ENCODE peak calls at places on chromosomes 4 and X, in five cellular contexts. One of them, this sample, is unnamed.

GRCh38 chrX:30489323-30489722 is 88.2 kb downstream of the TASL start:
- DNase-seq in H1: no peak
- DNase-seq in right atrium auricular region: no peak
- DNase-seq in cardiac muscle cell: no peak
- DNase-seq in AG04450: no peak
- DNase-seq in this sample: no peak

GRCh38 chr4:107757860-107758476 is 37.9 kb upstream of the PAPSS1 start:
- DNase-seq in AG04450: peak; percentile 6
- DNase-seq in cardiac muscle cell: peak; percentile 56
- DNase-seq in right atrium auricular region: no peak
- DNase-seq in H1: no peak
- DNase-seq in this sample: no peak

GRCh38 chr4:65669008-65669971 is 999 bp downstream of the EPHA5 start:
- DNase-seq in cardiac muscle cell: peak; percentile 51
- DNase-seq in right atrium auricular region: no peak
- DNase-seq in H1: no peak
- DNase-seq in AG04450: no peak
- DNase-seq in this sample: no peak

GRCh38 chr4:101696276-101697010 is 94.1 kb upstream of the BANK1 start:
- DNase-seq in right atrium auricular region: no peak
- DNase-seq in cardiac muscle cell: no peak
- DNase-seq in AG04450: no peak
- DNase-seq in H1: no peak
- DNase-seq in this sample: no peak

GRCh38 chr4:74715731-74716435 is 78.4 kb downstream of the BTC start:
- DNase-seq in cardiac muscle cell: no peak
- DNase-seq in right atrium auricular region: no peak
- DNase-seq in AG04450: no peak
- DNase-seq in H1: no peak
- DNase-seq in this sample: no peak

GRCh38 chrX:77962068-77962902 is 7.2 kb downstream of the PGAM4 start:
- DNase-seq in AG04450: no peak
- DNase-seq in cardiac muscle cell: peak; percentile 24
- DNase-seq in H1: no peak
- DNase-seq in right atrium auricular region: no peak
- DNase-seq in this sample: no peak

GRCh38 chr4:188976644-188977115 is 837.4 kb downstream of the TRIML1 start:
- DNase-seq in right atrium auricular region: no peak
- DNase-seq in H1: peak; percentile 53
- DNase-seq in AG04450: no peak
- DNase-seq in cardiac muscle cell: no peak
- DNase-seq in this sample: no peak

GRCh38 chr4:184300816-184301215 is 83.1 kb upstream of the ENPP6 start:
- DNase-seq in cardiac muscle cell: no peak
- DNase-seq in H1: no peak
- DNase-seq in right atrium auricular region: peak; percentile 9
- DNase-seq in AG04450: no peak
- DNase-seq in this sample: no peak

GRCh38 chr4:52977252-52977651 is 115.1 kb downstream of the RASL11B start:
- DNase-seq in right atrium auricular region: no peak
- DNase-seq in AG04450: no peak
- DNase-seq in cardiac muscle cell: no peak
- DNase-seq in H1: no peak
- DNase-seq in this sample: no peak

GRCh38 chr4:101846550-101846949 is 56.0 kb downstream of the BANK1 start:
- DNase-seq in H1: no peak
- DNase-seq in right atrium auricular region: no peak
- DNase-seq in cardiac muscle cell: no peak
- DNase-seq in AG04450: no peak
- DNase-seq in this sample: no peak

GRCh38 chr4:169407217-169407845 is 136.6 kb upstream of the SH3RF1 start:
- DNase-seq in H1: no peak
- DNase-seq in right atrium auricular region: no peak
- DNase-seq in AG04450: no peak
- DNase-seq in cardiac muscle cell: peak; percentile 61
- DNase-seq in this sample: no peak

GRCh38 chr4:185504098-185505047 is 30.9 kb downstream of the PDLIM3 start:
- DNase-seq in right atrium auricular region: peak; percentile 95
- DNase-seq in H1: no peak
- DNase-seq in AG04450: peak; percentile 51
- DNase-seq in cardiac muscle cell: peak; percentile 77
- DNase-seq in this sample: no peak

GRCh38 chr4:149549911-149550310 is 265.7 kb downstream of the IQCM start:
- DNase-seq in H1: peak; percentile 43
- DNase-seq in right atrium auricular region: no peak
- DNase-seq in cardiac muscle cell: peak; percentile 6
- DNase-seq in AG04450: no peak
- DNase-seq in this sample: no peak

GRCh38 chr4:152972821-152973613 is 36.9 kb downstream of the FHDC1 start:
- DNase-seq in cardiac muscle cell: peak; percentile 89
- DNase-seq in right atrium auricular region: no peak
- DNase-seq in H1: no peak
- DNase-seq in AG04450: peak; percentile 65
- DNase-seq in this sample: no peak

GRCh38 chr4:158811704-158812103 is 42.9 kb downstream of the FNIP2 start:
- DNase-seq in right atrium auricular region: no peak
- DNase-seq in H1: no peak
- DNase-seq in AG04450: no peak
- DNase-seq in cardiac muscle cell: no peak
- DNase-seq in this sample: no peak

GRCh38 chr4:5824635-5825034 is 68.3 kb downstream of the CRMP1 start:
- DNase-seq in AG04450: no peak
- DNase-seq in H1: no peak
- DNase-seq in right atrium auricular region: no peak
- DNase-seq in cardiac muscle cell: peak; percentile 64
- DNase-seq in this sample: no peak

GRCh38 chrX:140141444-140142029 is 176.2 kb upstream of the CXorf66 start:
- DNase-seq in cardiac muscle cell: peak; percentile 38
- DNase-seq in AG04450: no peak
- DNase-seq in H1: no peak
- DNase-seq in right atrium auricular region: no peak
- DNase-seq in this sample: no peak

GRCh38 chrX:71650333-71650969 is 16.9 kb upstream of the LOC101059915 start:
- DNase-seq in cardiac muscle cell: no peak
- DNase-seq in H1: no peak
- DNase-seq in right atrium auricular region: no peak
- DNase-seq in AG04450: no peak
- DNase-seq in this sample: no peak

GRCh38 chrX:107713205-107714195 is 62.1 kb downstream of the TSC22D3 start:
- DNase-seq in right atrium auricular region: no peak
- DNase-seq in cardiac muscle cell: peak; percentile 43
- DNase-seq in AG04450: no peak
- DNase-seq in H1: no peak
- DNase-seq in this sample: no peak
- H3K4me3 ChIP-seq in right atrium auricular region: peak overlapping the region; percentile 67
- H3K4me3 ChIP-seq in cardiac muscle cell: no peak overlapping the region
- H3K4me3 ChIP-seq in AG04450: no peak overlapping the region
- H3K4me3 ChIP-seq in H1: no peak overlapping the region
- H3K4me3 ChIP-seq in this sample: peak overlapping the region; percentile 77

DNA sequence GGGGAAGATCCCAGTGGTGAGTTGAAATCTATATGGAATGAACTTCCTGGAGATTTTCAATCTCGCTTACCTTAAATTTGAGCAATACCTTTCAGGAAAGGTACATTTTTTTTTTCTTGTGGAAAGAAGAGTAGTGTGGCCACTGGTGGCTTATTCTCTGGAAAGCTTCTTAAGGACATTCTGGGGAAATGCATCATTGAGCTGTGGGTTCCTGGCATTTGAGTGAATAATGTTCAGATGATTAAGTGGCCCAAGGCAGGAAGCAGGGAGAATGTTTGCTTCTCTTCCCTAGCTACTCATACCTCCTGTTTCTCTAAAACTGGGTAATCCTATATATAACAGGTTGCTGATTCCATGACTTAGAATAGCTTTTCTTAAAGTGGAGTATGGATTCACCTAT is 31.8 kb downstream of the STAG2 start:
- DNase-seq in cardiac muscle cell: peak; percentile 57
- DNase-seq in right atrium auricular region: no peak
- DNase-seq in H1: no peak
- DNase-seq in AG04450: peak; percentile 4
- DNase-seq in this sample: no peak
- H3K27ac ChIP-seq in cardiac muscle cell: no peak overlapping the region
- H3K27ac ChIP-seq in right atrium auricular region: no peak overlapping the region
- H3K27ac ChIP-seq in H1: no peak overlapping the region
- H3K27ac ChIP-seq in AG04450: no peak overlapping the region
- H3K27ac ChIP-seq in this sample: no peak overlapping the region

DNA sequence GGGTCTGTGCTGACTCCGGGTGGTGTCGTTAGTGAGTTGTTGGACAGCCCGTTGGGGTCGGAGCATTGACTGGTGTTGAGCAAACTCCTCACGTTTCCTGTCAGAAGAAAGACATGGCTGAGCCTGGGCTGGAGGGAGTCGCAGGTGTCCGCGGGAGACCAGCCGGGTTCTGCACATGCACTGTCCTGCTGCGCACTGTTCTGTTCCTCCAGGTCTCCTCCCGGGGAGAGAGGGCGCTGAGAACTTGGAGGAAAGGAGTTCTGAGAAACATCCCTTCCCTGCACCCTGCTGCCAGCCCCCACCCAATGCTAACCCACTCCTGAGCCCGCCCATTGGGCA is 1.1 kb downstream of the ZNF141 start:
- DNase-seq in right atrium auricular region: no peak
- DNase-seq in cardiac muscle cell: no peak
- DNase-seq in H1: no peak
- DNase-seq in AG04450: no peak
- DNase-seq in this sample: no peak
- H3K4me3 ChIP-seq in right atrium auricular region: peak overlapping the region; percentile 98
- H3K4me3 ChIP-seq in cardiac muscle cell: peak overlapping the region; percentile 87
- H3K4me3 ChIP-seq in H1: peak overlapping the region; percentile 85
- H3K4me3 ChIP-seq in AG04450: peak overlapping the region; percentile 78
- H3K4me3 ChIP-seq in this sample: peak overlapping the region; percentile 97

GRCh38 chrX:40094900-40095587 is 2.7 kb downstream of the BCOR start:
- DNase-seq in right atrium auricular region: no peak
- DNase-seq in H1: no peak
- DNase-seq in AG04450: no peak
- DNase-seq in cardiac muscle cell: no peak
- DNase-seq in this sample: no peak

GRCh38 chrX:40095588-40096394 is 2.0 kb downstream of the BCOR start:
- DNase-seq in AG04450: no peak
- DNase-seq in H1: no peak
- DNase-seq in right atrium auricular region: no peak
- DNase-seq in cardiac muscle cell: peak; percentile 45
- DNase-seq in this sample: no peak

GRCh38 chrX:40093586-40093985 is 4.2 kb downstream of the BCOR start:
- DNase-seq in cardiac muscle cell: no peak
- DNase-seq in H1: no peak
- DNase-seq in right atrium auricular region: no peak
- DNase-seq in AG04450: no peak
- DNase-seq in this sample: no peak

GRCh38 chrX:40092808-40093435 is 4.8 kb downstream of the BCOR start:
- DNase-seq in right atrium auricular region: no peak
- DNase-seq in H1: no peak
- DNase-seq in cardiac muscle cell: no peak
- DNase-seq in AG04450: no peak
- DNase-seq in this sample: no peak

DNA sequence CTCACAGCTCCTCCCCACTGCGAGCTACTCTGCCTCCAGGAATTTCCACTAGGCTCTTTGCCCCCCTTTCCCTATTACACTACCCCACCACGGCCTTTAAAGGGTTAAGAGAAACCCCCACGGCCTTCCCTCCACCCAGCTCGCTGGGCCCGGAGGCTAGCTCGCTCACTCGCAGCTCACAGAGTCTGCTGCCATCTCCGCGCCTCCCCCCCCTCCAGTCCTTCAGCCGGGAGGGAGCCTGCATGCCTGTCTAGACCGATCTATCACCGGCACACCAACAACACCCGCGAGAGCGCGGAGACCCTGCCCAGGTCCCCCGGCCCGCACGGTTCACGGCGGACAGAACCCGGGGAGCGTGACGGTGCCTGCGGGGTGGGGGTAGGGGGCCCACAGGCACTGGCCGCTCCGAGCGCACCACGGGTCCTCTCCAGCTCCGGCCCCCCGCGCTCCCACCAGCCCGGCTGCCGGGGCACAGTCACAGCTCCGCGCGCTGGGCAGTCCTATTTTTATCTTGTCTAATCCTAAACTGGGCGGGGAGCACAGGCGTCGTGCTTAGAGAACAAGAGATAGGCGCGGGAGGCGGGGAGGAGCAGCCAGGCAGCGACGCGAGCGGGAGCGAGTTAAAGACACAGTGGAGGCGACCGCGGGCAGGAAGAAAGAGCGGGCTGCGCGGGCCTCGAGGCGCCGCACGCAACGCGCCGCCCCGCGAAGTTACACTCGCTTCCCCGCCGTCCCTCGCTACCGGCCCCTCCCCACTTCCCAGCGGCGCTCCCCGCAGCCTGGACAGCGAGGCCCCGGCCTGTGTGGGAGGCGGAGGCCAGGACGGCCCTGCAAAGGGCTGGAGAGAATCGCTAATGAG is 3.5 kb downstream of the BCOR start:
- DNase-seq in cardiac muscle cell: peak; percentile 53
- DNase-seq in right atrium auricular region: no peak
- DNase-seq in AG04450: no peak
- DNase-seq in H1: no peak
- DNase-seq in this sample: no peak
- H3K27ac ChIP-seq in cardiac muscle cell: peak overlapping the region; percentile 66
- H3K27ac ChIP-seq in right atrium auricular region: peak overlapping the region; percentile 90
- H3K27ac ChIP-seq in AG04450: no peak overlapping the region
- H3K27ac ChIP-seq in H1: no peak overlapping the region
- H3K27ac ChIP-seq in this sample: peak overlapping the region; percentile 41

DNA sequence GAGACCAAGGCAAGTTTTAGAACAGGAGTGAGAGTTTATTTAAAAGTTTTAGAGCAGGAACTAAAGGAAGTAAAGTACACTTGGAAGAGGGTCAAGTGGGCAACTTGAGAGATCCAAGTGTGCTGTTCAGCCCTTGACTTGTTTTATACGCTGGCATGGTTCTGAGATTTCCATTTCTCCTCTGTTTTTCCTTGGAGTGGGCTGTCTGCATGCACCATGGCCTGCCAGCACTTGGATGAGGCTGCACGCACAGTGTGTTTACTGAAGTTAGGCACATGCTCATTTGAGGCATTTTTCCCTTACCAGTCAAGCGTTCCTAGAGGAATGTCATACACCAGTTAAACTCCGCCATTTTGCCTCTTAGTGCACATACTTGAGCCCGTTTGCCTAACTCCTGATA is 8.7 kb upstream of the ZNF674 start:
- DNase-seq in H1: no peak
- DNase-seq in right atrium auricular region: no peak
- DNase-seq in cardiac muscle cell: no peak
- DNase-seq in AG04450: no peak
- DNase-seq in this sample: no peak
- H3K4me3 ChIP-seq in H1: no peak overlapping the region
- H3K4me3 ChIP-seq in right atrium auricular region: no peak overlapping the region
- H3K4me3 ChIP-seq in cardiac muscle cell: no peak overlapping the region
- H3K4me3 ChIP-seq in AG04450: no peak overlapping the region
- H3K4me3 ChIP-seq in this sample: no peak overlapping the region

GRCh38 chrX:113274801-113275200 is 434.2 kb upstream of the AMOT start:
- DNase-seq in right atrium auricular region: no peak
- DNase-seq in cardiac muscle cell: no peak
- DNase-seq in H1: no peak
- DNase-seq in AG04450: no peak
- DNase-seq in this sample: no peak
- H3K27ac ChIP-seq in right atrium auricular region: no peak overlapping the region
- H3K27ac ChIP-seq in cardiac muscle cell: no peak overlapping the region
- H3K27ac ChIP-seq in H1: no peak overlapping the region
- H3K27ac ChIP-seq in AG04450: no peak overlapping the region
- H3K27ac ChIP-seq in this sample: no peak overlapping the region